ENCODE peak calls at places on chromosomes 16 and 17, in seven cellular contexts. One of them, this sample, is unnamed.

GRCh38 chr17:66548659-66549311 is 246.4 kb downstream of the PRKCA start:
- DNase-seq in H1: no peak
- DNase-seq in activated T-helper 1 cell treated with Interleukin-2 at 50 U/mL for 16 hours: no peak
- DNase-seq in hippocampal formation: no peak
- DNase-seq in naive thymus-derived CD8-positive, alpha-beta T cell: no peak
- DNase-seq in stomach: no peak
- DNase-seq in AML-193: no peak
- DNase-seq in this sample: no peak

GRCh38 chr17:61475726-61476125 is 23.5 kb downstream of the TBX4 start:
- DNase-seq in H1: no peak
- DNase-seq in activated T-helper 1 cell treated with Interleukin-2 at 50 U/mL for 16 hours: no peak
- DNase-seq in hippocampal formation: no peak
- DNase-seq in naive thymus-derived CD8-positive, alpha-beta T cell: no peak
- DNase-seq in stomach: no peak
- DNase-seq in AML-193: no peak
- DNase-seq in this sample: no peak

GRCh38 chr17:29069526-29070041 is 26.6 kb downstream of the PIPOX start:
- DNase-seq in H1: no peak
- DNase-seq in activated T-helper 1 cell treated with Interleukin-2 at 50 U/mL for 16 hours: no peak
- DNase-seq in hippocampal formation: no peak
- DNase-seq in naive thymus-derived CD8-positive, alpha-beta T cell: no peak
- DNase-seq in stomach: no peak
- DNase-seq in AML-193: no peak
- DNase-seq in this sample: no peak

GRCh38 chr17:29124135-29124930 is 55.9 kb downstream of the MYO18A start:
- DNase-seq in H1: no peak
- DNase-seq in activated T-helper 1 cell treated with Interleukin-2 at 50 U/mL for 16 hours: no peak
- DNase-seq in hippocampal formation: peak; percentile 35
- DNase-seq in naive thymus-derived CD8-positive, alpha-beta T cell: peak; percentile 40
- DNase-seq in stomach: peak; percentile 55
- DNase-seq in AML-193: peak; percentile 88
- DNase-seq in this sample: peak; percentile 44

GRCh38 chr17:43308999-43309398 is 75.2 kb upstream of the RNU2-1 start:
- DNase-seq in H1: no peak
- DNase-seq in activated T-helper 1 cell treated with Interleukin-2 at 50 U/mL for 16 hours: no peak
- DNase-seq in hippocampal formation: no peak
- DNase-seq in naive thymus-derived CD8-positive, alpha-beta T cell: no peak
- DNase-seq in stomach: no peak
- DNase-seq in AML-193: no peak
- DNase-seq in this sample: no peak

GRCh38 chr17:77656054-77656453 is 302.4 kb upstream of the TNRC6C start:
- DNase-seq in H1: no peak
- DNase-seq in activated T-helper 1 cell treated with Interleukin-2 at 50 U/mL for 16 hours: no peak
- DNase-seq in hippocampal formation: no peak
- DNase-seq in naive thymus-derived CD8-positive, alpha-beta T cell: no peak
- DNase-seq in stomach: no peak
- DNase-seq in AML-193: no peak
- DNase-seq in this sample: no peak

GRCh38 chr17:7261377-7262191 is 694 bp downstream of the CLDN7 start:
- DNase-seq in H1: no peak
- DNase-seq in activated T-helper 1 cell treated with Interleukin-2 at 50 U/mL for 16 hours: no peak
- DNase-seq in hippocampal formation: no peak
- DNase-seq in naive thymus-derived CD8-positive, alpha-beta T cell: peak; percentile 35
- DNase-seq in stomach: no peak
- DNase-seq in AML-193: no peak
- DNase-seq in this sample: no peak

GRCh38 chr16:71230122-71230845 is at the start of gene HYDIN:
- DNase-seq in H1: peak; percentile 61
- DNase-seq in activated T-helper 1 cell treated with Interleukin-2 at 50 U/mL for 16 hours: no peak
- DNase-seq in hippocampal formation: peak; percentile 40
- DNase-seq in naive thymus-derived CD8-positive, alpha-beta T cell: no peak
- DNase-seq in stomach: no peak
- DNase-seq in AML-193: no peak
- DNase-seq in this sample: no peak

GRCh38 chr17:29042679-29043538 is at the start of gene PIPOX:
- DNase-seq in H1: peak; percentile 94
- DNase-seq in activated T-helper 1 cell treated with Interleukin-2 at 50 U/mL for 16 hours: no peak
- DNase-seq in hippocampal formation: peak; percentile 39
- DNase-seq in naive thymus-derived CD8-positive, alpha-beta T cell: no peak
- DNase-seq in stomach: no peak
- DNase-seq in AML-193: no peak
- DNase-seq in this sample: no peak